ENCODE peak calls at places on chromosomes 7 and 10, in ten cellular contexts. I is stimulated activated CD4-positive, alpha-beta T cell treated with anti-CD3 and anti-CD28 coated beads, TNF-alpha, amount 100 ng/mL, for 4 hours; V is ACHN; N is natural killer cell treated with Interleukin-12 subunit alpha and Interleukin-12 subunit beta and Interleukin-15 and Interleukin-18, amount 100 ng/mL, for 72 hours; E is HT-29; K is M059J; F is stimulated activated CD8-positive, alpha-beta memory T cell treated with anti-CD3 and anti-CD28 coated beads, Interleukin-12 subunit alpha, Interleukin-12 subunit beta, amount 100 ng/mL, for 4 hours; W is activated T-cell treated with anti-CD3 and anti-CD28 coated beads, Interleukin-2, amount 50 U/mL, for 72 hours; S is left ventricle myocardium inferior; C is CD4-positive, alpha-beta T cell. O is an unnamed sample.

GRCh38 chr10:85194685-85195084 is 866.3 kb downstream of the CCSER2 start:
- DNase-seq in I (no peak), C (no peak), V (no peak), K (no peak), W (no peak), E (no peak), N (no peak), S (no peak), F (no peak), O (no peak)

GRCh38 chr10:52644678-52645434 is 127.7 kb downstream of the MBL2 start:
- DNase-seq in V (peak), K (peak), N (no peak), F (no peak), W (peak), I (no peak), S (no peak), E (peak), C (no peak), O (no peak)

GRCh38 chr7:5665106-5666025 is 116.1 kb downstream of the RNF216 start:
- DNase-seq in E (peak), S (peak), F (peak), W (peak), N (peak), V (peak), K (peak), C (peak), I (peak), O (peak)

GRCh38 chr7:112985377-112985987 is 101.1 kb downstream of the GPR85 start:
- DNase-seq in K (peak), E (no peak), S (no peak), C (no peak), F (no peak), V (peak), N (no peak), I (no peak), W (no peak), O (no peak)

GRCh38 chr7:94160719-94161435 is 156.7 kb upstream of the BET1 start:
- DNase-seq in K (no peak), N (no peak), S (no peak), W (no peak), C (no peak), F (no peak), E (no peak), V (no peak), I (no peak), O (no peak)

GRCh38 chr7:93046641-93047040 is 71.1 kb downstream of the SAMD9 start:
- DNase-seq in E (no peak), I (no peak), K (no peak), V (no peak), N (no peak), F (no peak), W (no peak), S (no peak), C (no peak), O (no peak)

GRCh38 chr10:58576736-58577366 is 64.2 kb downstream of the BICC1 start:
- DNase-seq in I (no peak), K (no peak), V (no peak), F (no peak), E (no peak), W (no peak), S (no peak), N (no peak), C (no peak), O (no peak)

GRCh38 chr7:28940741-28941385 is 17.3 kb downstream of the TRIL start:
- DNase-seq in K (no peak), C (no peak), V (no peak), N (no peak), I (no peak), S (no peak), E (no peak), F (no peak), W (no peak), O (no peak)

GRCh38 chr7:133702078-133702477 is 425.1 kb upstream of the LRGUK start:
- DNase-seq in S (no peak), I (no peak), E (no peak), W (no peak), V (no peak), N (no peak), K (no peak), F (no peak), C (no peak), O (no peak)

GRCh38 chr7:140017543-140017942 is 45.2 kb downstream of the PARP12 start:
- DNase-seq in F (no peak), I (no peak), S (no peak), W (no peak), K (no peak), E (no peak), N (peak), V (no peak), C (no peak), O (no peak)

O was measured in CD8-positive, alpha-beta T cell.